ENCODE peak calls at places on chromosomes 16 and 17, in six cellular contexts. X is A549; B is CD4-positive, CD25-positive, alpha-beta regulatory T cell; Y is HCT116; S is A673; M is MM.1S. D is an unnamed sample. For H3K4me1, the result is how much of the 10 kb centered on the place peaks cover.

GRCh38 chr17:27667656-27668487 is 36.9 kb downstream of the LGALS9 start:
- DNase-seq in X (no peak), B (no peak), S (no peak), M (no peak), Y (no peak), D (peak)

GRCh38 chr16:58099956-58100300 is 29.3 kb downstream of the CFAP20 start:
- DNase-seq in Y (no peak), B (no peak), X (no peak), S (no peak), M (no peak), D (no peak)

GRCh38 chr16:78689536-78689935 is 590.1 kb downstream of the WWOX start:
- DNase-seq in M (no peak), S (no peak), Y (no peak), X (no peak), B (no peak), D (no peak)

GRCh38 chr16:56945847-56946527 is 14.0 kb downstream of the HERPUD1 start:
- DNase-seq in S (no peak), M (no peak), X (no peak), B (no peak), Y (no peak), D (no peak)

GRCh38 chr17:68195667-68196393 is 52.0 kb upstream of the AMZ2 start:
- DNase-seq in M (no peak), B (no peak), Y (no peak), S (no peak), X (no peak), D (peak)

GRCh38 chr17:27807567-27808470 is 7.5 kb upstream of the NOS2 start:
- DNase-seq in X (no peak), B (peak), Y (no peak), S (no peak), M (peak), D (no peak)

GRCh38 chr17:51455211-51455610 is 194.9 kb downstream of the UTP18 start:
- DNase-seq in B (no peak), M (no peak), X (no peak), S (no peak), Y (no peak), D (no peak)

GRCh38 chr17:7862692-7863437 is 5.1 kb downstream of the CYB5D1 start:
- DNase-seq in M (no peak), B (peak), S (peak), Y (no peak), X (peak), D (peak)

GRCh38 chr17:72604518-72604917 is 483.7 kb downstream of the SOX9 start:
- DNase-seq in X (no peak), M (peak), S (no peak), Y (no peak), B (no peak), D (no peak)

GRCh38 chr16:57802635-57803412 is 533 bp upstream of the KIFC3 start:
- DNase-seq in M (no peak), Y (no peak), S (no peak), X (no peak), B (peak), D (no peak)

GRCh38 chr16:87017388-87018012 is 299.7 kb downstream of the C16orf95 start:
- DNase-seq in B (no peak), X (peak), S (peak), M (no peak), Y (peak), D (no peak)

GRCh38 chr17:40496170-40496569 is 5.3 kb downstream of the TNS4 start:
- DNase-seq in S (no peak), M (no peak), Y (no peak), X (no peak), B (no peak), D (no peak)

GRCh38 chr16:8925455-8925854 is 38.3 kb downstream of the USP7 start:
- DNase-seq in M (no peak), X (no peak), S (no peak), B (no peak), Y (no peak), D (no peak)

GRCh38 chr17:72863511-72864175 is 228.8 kb downstream of the SLC39A11 start:
- DNase-seq in Y (no peak), S (no peak), B (no peak), M (no peak), X (no peak), D (no peak)

GRCh38 chr17:38605852-38606645 is at the start of gene SRCIN1:
- DNase-seq in X (peak), S (peak), B (peak), M (peak), Y (no peak), D (peak)

GRCh38 chr17:15404116-15404730 is 62.8 kb upstream of the TEKT3 start:
- DNase-seq in X (no peak), B (no peak), S (no peak), Y (no peak), M (no peak), D (no peak)

GRCh38 chr17:7034955-7035590 is 742 bp upstream of the SLC16A13 start:
- DNase-seq in B (no peak), X (no peak), Y (no peak), M (peak), S (no peak), D (peak)

GRCh38 chr17:39551879-39552278 is 55.8 kb downstream of the NEUROD2 start:
- DNase-seq in Y (no peak), X (no peak), B (no peak), M (no peak), S (no peak), D (no peak)

GRCh38 chr17:43750154-43750553 is 8.4 kb downstream of the SOST start:
- DNase-seq in M (no peak), S (no peak), B (no peak), X (no peak), Y (no peak), D (no peak)

GRCh38 chr16:6427621-6428020 is 905.0 kb upstream of the RBFOX1 start:
- DNase-seq in M (no peak), X (no peak), Y (no peak), B (no peak), S (no peak), D (no peak)

GRCh38 chr17:75722542-75723095 is 1.4 kb downstream of the ITGB4 start:
- DNase-seq in M (no peak), S (no peak), B (no peak), X (no peak), Y (no peak), D (no peak)

GRCh38 chr16:28189237-28189636 is 22.5 kb downstream of the XPO6 start:
- DNase-seq in S (no peak), X (no peak), B (no peak), Y (no peak), M (no peak), D (no peak)

GRCh38 chr16:82672676-82673075 is 45.9 kb downstream of the CDH13 start:
- DNase-seq in Y (no peak), M (no peak), B (no peak), S (no peak), X (no peak), D (no peak)

GRCh38 chr17:80779336-80779735 is 212.3 kb upstream of the CHMP6 start:
- DNase-seq in M (no peak), Y (no peak), S (no peak), X (no peak), B (no peak), D (no peak)

GRCh38 chr16:5030251-5030870 is 3.4 kb downstream of the NAGPA start:
- DNase-seq in B (no peak), Y (no peak), X (no peak), M (no peak), S (no peak), D (no peak)

GRCh38 chr17:67623767-67624166 is 94.0 kb upstream of the NOL11 start:
- DNase-seq in Y (no peak), B (no peak), X (no peak), S (no peak), M (no peak), D (no peak)

GRCh38 chr17:58253082-58253481 is 14.7 kb downstream of the LPO start:
- DNase-seq in Y (no peak), S (no peak), M (no peak), B (no peak), X (no peak), D (no peak)

GRCh38 chr17:1147664-1148063 is 32.1 kb downstream of the ABR start:
- DNase-seq in S (peak), M (peak), Y (peak), X (peak), B (no peak), D (peak)

GRCh38 chr16:48300391-48300856 is 53.1 kb upstream of the ABCC11 start:
- DNase-seq in Y (peak), B (no peak), M (no peak), S (peak), X (no peak), D (no peak)

GRCh38 chr17:78417531-78417909 is 39.1 kb downstream of the PGS1 start:
- DNase-seq in M (no peak), Y (no peak), S (no peak), X (no peak), B (no peak), D (no peak)
- H3K4me1 ChIP-seq in M (under half), Y (under half), S (under half), X (under half), B (under half), D (under half)

GRCh38 chr16:89434490-89434889 is 55.9 kb downstream of the ANKRD11 start:
- DNase-seq in S (no peak), M (no peak), B (no peak), X (no peak), Y (no peak), D (no peak)

GRCh38 chr16:89437991-89438390 is 52.4 kb downstream of the ANKRD11 start:
- DNase-seq in S (no peak), M (no peak), X (no peak), Y (no peak), B (no peak), D (no peak)

GRCh38 chr16:89436362-89436761 is 54.0 kb downstream of the ANKRD11 start:
- DNase-seq in Y (no peak), B (no peak), X (no peak), S (no peak), M (no peak), D (no peak)

GRCh38 chr16:89435051-89435450 is 55.3 kb downstream of the ANKRD11 start:
- DNase-seq in X (no peak), M (no peak), S (no peak), B (no peak), Y (no peak), D (no peak)

GRCh38 chr16:89437251-89437987 is 52.9 kb downstream of the ANKRD11 start:
- DNase-seq in M (no peak), B (no peak), Y (no peak), S (no peak), X (no peak), D (no peak)
- H3K4me1 ChIP-seq in M (under half), B (half or more), Y (under half), S (under half), X (under half), D (under half)

GRCh38 chr16:85638695-85639409 is 25.7 kb downstream of the GSE1 start:
- DNase-seq in B (no peak), X (no peak), S (no peak), M (no peak), Y (no peak), D (peak)

GRCh38 chr16:85641305-85641704 is 28.2 kb downstream of the GSE1 start:
- DNase-seq in Y (no peak), X (no peak), S (no peak), B (no peak), M (no peak), D (no peak)

GRCh38 chr16:85640606-85641005 is 27.5 kb downstream of the GSE1 start:
- DNase-seq in Y (no peak), X (no peak), B (no peak), S (no peak), M (no peak), D (no peak)

GRCh38 chr16:85639529-85640253 is 26.6 kb downstream of the GSE1 start:
- DNase-seq in X (no peak), B (no peak), S (peak), M (no peak), Y (no peak), D (peak)

DNA sequence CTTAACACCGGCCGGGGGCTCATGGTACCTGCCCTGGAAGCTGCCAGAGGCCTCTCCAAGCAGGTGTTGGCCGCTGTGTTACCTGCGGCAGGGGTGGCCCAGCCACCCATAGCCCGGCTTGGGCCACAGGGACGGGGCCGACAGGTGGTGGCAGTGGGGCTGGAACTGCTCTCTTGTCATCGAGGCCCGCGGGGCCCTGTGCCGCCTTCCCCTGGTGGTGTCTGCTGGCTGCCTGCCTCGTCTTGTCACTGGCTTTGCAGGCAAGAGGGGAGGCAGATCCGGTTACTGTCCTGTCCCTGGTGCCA is 27.1 kb downstream of the GSE1 start:
- DNase-seq in Y (no peak), M (no peak), X (no peak), S (peak), B (no peak), D (no peak)
- H3K4me1 ChIP-seq in Y (under half), M (under half), X (under half), S (under half), B (under half), D (under half)

GRCh38 chr17:16449121-16449570 is 33.8 kb downstream of the TRPV2 start:
- DNase-seq in X (no peak), B (no peak), S (no peak), Y (no peak), M (no peak), D (no peak)

GRCh38 chr17:16444258-16444886 is 29.0 kb downstream of the TRPV2 start:
- DNase-seq in B (no peak), Y (no peak), X (no peak), M (no peak), S (peak), D (no peak)

GRCh38 chr17:16448490-16448889 is 33.1 kb downstream of the TRPV2 start:
- DNase-seq in X (no peak), M (no peak), S (no peak), Y (no peak), B (no peak), D (no peak)

GRCh38 chr17:16447676-16448075 is 32.3 kb downstream of the TRPV2 start:
- DNase-seq in B (no peak), M (no peak), X (no peak), S (no peak), Y (no peak), D (no peak)

GRCh38 chr17:16446338-16446983 is 31.1 kb downstream of the TRPV2 start:
- DNase-seq in B (no peak), Y (no peak), X (no peak), S (no peak), M (no peak), D (no peak)
- H3K4me1 ChIP-seq in B (under half), Y (half or more), X (under half), S (under half), M (under half), D (under half)

GRCh38 chr16:88807142-88807625 is 3.6 kb downstream of the CDT1 start:
- DNase-seq in S (no peak), B (no peak), M (no peak), X (no peak), Y (no peak), D (no peak)

GRCh38 chr16:88804552-88805339 is 1.2 kb downstream of the CDT1 start:
- DNase-seq in S (no peak), M (peak), Y (no peak), B (no peak), X (peak), D (no peak)

GRCh38 chr16:88805340-88805715 is 1.7 kb downstream of the CDT1 start:
- DNase-seq in M (no peak), Y (no peak), X (no peak), S (no peak), B (no peak), D (peak)

GRCh38 chr16:88806491-88807111 is 3.0 kb downstream of the CDT1 start:
- DNase-seq in B (no peak), S (no peak), X (no peak), M (no peak), Y (no peak), D (no peak)

GRCh38 chr16:88805887-88806393 is 2.4 kb downstream of the CDT1 start:
- DNase-seq in X (no peak), S (no peak), Y (no peak), M (no peak), B (no peak), D (no peak)
- H3K4me1 ChIP-seq in X (under half), S (under half), Y (half or more), M (under half), B (under half), D (under half)

GRCh38 chr17:17669851-17670232 is 11.4 kb upstream of the RAI1 start:
- DNase-seq in Y (no peak), M (no peak), S (no peak), X (no peak), B (no peak), D (no peak)
- H3K4me1 ChIP-seq in Y (under half), M (under half), S (under half), X (under half), B (under half), D (under half)

GRCh38 chr16:3810818-3811217 is 69.7 kb downstream of the CREBBP start:
- DNase-seq in B (no peak), M (no peak), X (no peak), Y (no peak), S (no peak), D (no peak)
- H3K4me1 ChIP-seq in B (under half), M (under half), X (under half), Y (under half), S (under half), D (under half)

DNA sequence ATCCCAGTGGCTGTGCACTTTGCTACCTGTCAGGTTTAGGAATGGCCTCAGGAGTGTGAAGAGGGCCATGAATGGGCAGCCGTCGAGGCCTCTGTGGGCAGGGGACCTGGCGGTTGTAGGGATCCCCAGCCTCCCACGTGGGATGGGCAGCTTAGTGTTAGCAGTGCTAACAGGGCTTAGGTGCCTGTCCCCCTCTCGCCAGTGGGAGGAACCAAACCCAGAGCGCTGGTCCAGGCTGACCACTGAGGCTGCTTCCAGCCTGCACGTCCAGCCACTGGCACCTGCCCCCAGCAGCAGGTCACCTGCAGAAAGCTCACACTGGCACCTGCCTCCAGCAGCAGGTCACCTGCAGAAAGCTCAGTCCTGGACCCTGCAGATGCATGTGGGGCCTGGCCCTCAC is 162.2 kb upstream of the CIBAR2 start:
- DNase-seq in Y (no peak), S (no peak), X (no peak), M (no peak), B (no peak), D (no peak)
- H3K4me1 ChIP-seq in Y (under half), S (under half), X (under half), M (under half), B (under half), D (under half)

GRCh38 chr17:9431620-9432019 is 144.0 kb downstream of the STX8 start:
- DNase-seq in Y (no peak), B (no peak), M (no peak), X (no peak), S (no peak), D (no peak)
- H3K4me1 ChIP-seq in Y (under half), B (under half), M (under half), X (under half), S (under half), D (under half)

DNA sequence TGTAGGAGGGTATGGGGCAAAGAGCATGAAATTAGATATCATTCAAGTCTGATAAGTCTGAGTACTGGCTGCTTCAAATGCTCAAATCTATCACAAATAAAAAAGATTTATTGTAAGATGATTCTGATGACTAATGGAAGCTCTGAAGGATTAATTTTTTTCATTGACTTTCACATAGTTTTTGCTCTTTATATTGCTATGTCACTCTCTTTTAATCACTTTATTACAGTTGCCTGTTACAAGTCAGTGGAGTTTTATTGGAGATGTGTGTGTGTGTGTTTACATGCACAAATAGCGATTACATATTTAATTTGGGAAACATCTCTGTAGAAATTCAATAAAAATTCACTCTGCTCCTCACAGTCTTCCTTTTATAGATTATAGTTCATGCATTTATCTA is 15.0 kb downstream of the MAP2K4 start:
- DNase-seq in B (no peak), S (no peak), X (no peak), Y (no peak), M (no peak), D (no peak)
- H3K4me1 ChIP-seq in B (under half), S (under half), X (under half), Y (under half), M (under half), D (under half)